ENCODE peak calls at places on chromosomes 12 and 14, in four cellular contexts. G, V, W and N are unnamed samples.

GRCh38 chr14:62269204-62269603 is 507.0 kb downstream of the SNAPC1 start:
- DNase-seq in G (peak), V (no peak), W (no peak), N (no peak)

GRCh38 chr14:59018460-59018859 is 170.0 kb upstream of the DAAM1 start:
- DNase-seq in G (no peak), V (no peak), W (no peak), N (no peak)

GRCh38 chr14:46819117-46819516 is 167.5 kb upstream of the RPL10L start:
- DNase-seq in W (no peak), G (no peak), V (no peak), N (no peak)

GRCh38 chr14:96627811-96628775 is 125.9 kb downstream of the PAPOLA start:
- DNase-seq in W (peak), V (no peak), G (no peak), N (peak)

GRCh38 chr14:99574099-99574880 is 29.7 kb downstream of the CCDC85C start:
- DNase-seq in W (peak), V (peak), G (peak), N (no peak)

GRCh38 chr14:96252323-96253052 is 3.5 kb upstream of the BDKRB1 start:
- DNase-seq in W (no peak), V (no peak), G (no peak), N (no peak)

GRCh38 chr12:46246021-46246700 is 22.7 kb downstream of the SLC38A1 start:
- DNase-seq in G (no peak), W (no peak), V (no peak), N (no peak)

GRCh38 chr12:132731574-132731973 is 20.9 kb downstream of the PGAM5 start:
- DNase-seq in W (no peak), G (no peak), V (no peak), N (no peak)

GRCh38 chr14:91258021-91258618 is 13.6 kb upstream of the GPR68 start:
- DNase-seq in G (peak), W (no peak), V (no peak), N (no peak)

GRCh38 chr12:48980389-48980952 is 2.3 kb downstream of the WNT1 start:
- DNase-seq in W (peak), V (no peak), G (no peak), N (no peak)

GRCh38 chr12:117167769-117168168 is 22.5 kb downstream of the FBXO21 start:
- DNase-seq in G (no peak), W (no peak), V (no peak), N (no peak)

GRCh38 chr12:51071663-51072062 is 11.7 kb downstream of the CSRNP2 start:
- DNase-seq in W (no peak), G (no peak), V (no peak), N (no peak)

GRCh38 chr12:116376354-116377193 is 99.1 kb upstream of the MED13L start:
- DNase-seq in W (no peak), V (no peak), G (peak), N (no peak)

GRCh38 chr14:104580961-104581360 is 1.4 kb downstream of the C14orf180 start:
- DNase-seq in V (no peak), G (no peak), W (no peak), N (no peak)

GRCh38 chr14:66111891-66112290 is 374.3 kb upstream of the CCDC196 start:
- DNase-seq in G (no peak), V (no peak), W (no peak), N (no peak)

GRCh38 chr12:90908465-90908864 is 46.5 kb downstream of the CCER1 start:
- DNase-seq in G (peak), V (no peak), W (no peak), N (no peak)

GRCh38 chr12:54680374-54680773 is 32.2 kb upstream of the DCD start:
- DNase-seq in W (peak), G (no peak), V (no peak), N (no peak)

GRCh38 chr14:96852823-96853422 is 55.7 kb downstream of the VRK1 start:
- DNase-seq in V (no peak), G (peak), W (no peak), N (no peak)

GRCh38 chr14:88952901-88953300 is 128.4 kb downstream of the TTC8 start:
- DNase-seq in W (no peak), V (no peak), G (no peak), N (no peak)

GRCh38 chr14:75170797-75171196 is 5.6 kb downstream of the TMED10 start:
- DNase-seq in W (no peak), G (no peak), V (no peak), N (no peak)

GRCh38 chr12:5088586-5089264 is 45.0 kb downstream of the KCNA5 start:
- DNase-seq in W (no peak), V (peak), G (peak), N (no peak)

GRCh38 chr12:132834181-132834711 is 5.6 kb upstream of the GOLGA3 start:
- DNase-seq in V (no peak), G (no peak), W (no peak), N (no peak)

GRCh38 chr12:43930032-43930431 is 94.2 kb downstream of the TMEM117 start:
- DNase-seq in G (no peak), W (no peak), V (no peak), N (no peak)

GRCh38 chr12:122124370-122124769 is 45.8 kb downstream of the MLXIP start:
- DNase-seq in V (no peak), W (no peak), G (no peak), N (no peak)

GRCh38 chr12:13613297-13613696 is 368.1 kb downstream of the GRIN2B start:
- DNase-seq in V (no peak), W (no peak), G (no peak), N (no peak)

GRCh38 chr14:68140111-68140741 is 320.6 kb downstream of the RAD51B start:
- DNase-seq in G (peak), V (peak), W (no peak), N (peak)

GRCh38 chr14:23344481-23344880 is 8.2 kb downstream of the SLC22A17 start:
- DNase-seq in V (no peak), G (no peak), W (no peak), N (no peak)

GRCh38 chr14:89855961-89856360 is 98.6 kb downstream of the EFCAB11 start:
- DNase-seq in W (no peak), G (peak), V (no peak), N (no peak)

GRCh38 chr12:128076188-128076587 is 190.8 kb upstream of the TMEM132C start:
- DNase-seq in W (no peak), V (no peak), G (peak), N (no peak)

GRCh38 chr12:80634903-80635302 is 72.5 kb upstream of the MYF6 start:
- DNase-seq in V (no peak), G (no peak), W (no peak), N (no peak)

GRCh38 chr12:80636832-80637231 is 70.6 kb upstream of the MYF6 start:
- DNase-seq in V (no peak), G (peak), W (no peak), N (no peak)

GRCh38 chr12:80627773-80628172 is 79.7 kb upstream of the MYF6 start:
- DNase-seq in V (no peak), W (no peak), G (peak), N (no peak)

GRCh38 chr12:80632835-80633234 is 74.6 kb upstream of the MYF6 start:
- DNase-seq in V (no peak), G (peak), W (peak), N (no peak)
- TF ChIP-seq CTCF in V (no peak), G (peak), W (peak), N (peak)

GRCh38 chr14:101843665-101844064 is 82.2 kb downstream of the PPP2R5C start:
- DNase-seq in W (no peak), V (no peak), G (no peak), N (no peak)
- TF ChIP-seq CTCF in W (peak), V (no peak), G (peak), N (no peak)

GRCh38 chr12:84397846-84398245 is 514.8 kb downstream of the SLC6A15 start:
- DNase-seq in V (no peak), W (no peak), G (no peak), N (no peak)

GRCh38 chr12:84397279-84397678 is 515.3 kb downstream of the SLC6A15 start:
- DNase-seq in W (no peak), V (no peak), G (peak), N (no peak)
- TF ChIP-seq CTCF in W (no peak), V (no peak), G (no peak), N (peak)

GRCh38 chr12:100959481-100959880 is 164.9 kb downstream of the ANO4 start:
- DNase-seq in V (no peak), W (no peak), G (peak), N (no peak)

GRCh38 chr12:100955139-100955538 is 160.6 kb downstream of the ANO4 start:
- DNase-seq in V (no peak), G (peak), W (peak), N (no peak)

GRCh38 chr12:100953677-100954076 is 159.1 kb downstream of the ANO4 start:
- DNase-seq in V (no peak), W (peak), G (no peak), N (no peak)

GRCh38 chr12:100954118-100954517 is 159.5 kb downstream of the ANO4 start:
- DNase-seq in G (no peak), W (no peak), V (no peak), N (no peak)

DNA sequence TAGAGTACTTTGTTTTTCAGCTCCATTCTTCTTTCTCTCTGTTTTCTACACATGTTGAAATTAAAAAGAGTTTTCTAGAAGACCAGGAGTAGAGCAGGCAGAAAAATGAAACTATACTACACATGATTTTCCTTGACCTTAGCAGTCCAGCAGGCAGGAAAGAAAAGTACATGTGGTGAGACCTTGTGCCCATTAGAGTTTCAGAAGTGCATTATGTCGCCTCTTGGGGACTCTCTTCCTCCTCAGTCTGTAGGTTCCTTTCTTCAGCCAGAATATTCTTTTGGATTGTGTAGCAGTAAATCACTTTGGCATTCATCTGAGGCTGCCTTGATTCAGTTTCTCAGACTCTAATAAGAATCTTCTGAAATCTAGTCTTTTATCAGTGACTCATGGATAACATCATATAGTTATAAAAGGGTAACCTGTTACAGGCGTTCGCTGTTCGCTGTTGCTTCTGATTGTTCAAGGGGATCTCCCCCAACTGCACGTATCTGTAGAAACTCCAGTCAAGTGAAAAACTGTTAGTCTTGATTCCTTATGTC is 161.8 kb downstream of the ANO4 start:
- DNase-seq in W (no peak), V (no peak), G (peak), N (no peak)
- TF ChIP-seq CTCF in W (no peak), V (no peak), G (no peak), N (no peak)

DNA sequence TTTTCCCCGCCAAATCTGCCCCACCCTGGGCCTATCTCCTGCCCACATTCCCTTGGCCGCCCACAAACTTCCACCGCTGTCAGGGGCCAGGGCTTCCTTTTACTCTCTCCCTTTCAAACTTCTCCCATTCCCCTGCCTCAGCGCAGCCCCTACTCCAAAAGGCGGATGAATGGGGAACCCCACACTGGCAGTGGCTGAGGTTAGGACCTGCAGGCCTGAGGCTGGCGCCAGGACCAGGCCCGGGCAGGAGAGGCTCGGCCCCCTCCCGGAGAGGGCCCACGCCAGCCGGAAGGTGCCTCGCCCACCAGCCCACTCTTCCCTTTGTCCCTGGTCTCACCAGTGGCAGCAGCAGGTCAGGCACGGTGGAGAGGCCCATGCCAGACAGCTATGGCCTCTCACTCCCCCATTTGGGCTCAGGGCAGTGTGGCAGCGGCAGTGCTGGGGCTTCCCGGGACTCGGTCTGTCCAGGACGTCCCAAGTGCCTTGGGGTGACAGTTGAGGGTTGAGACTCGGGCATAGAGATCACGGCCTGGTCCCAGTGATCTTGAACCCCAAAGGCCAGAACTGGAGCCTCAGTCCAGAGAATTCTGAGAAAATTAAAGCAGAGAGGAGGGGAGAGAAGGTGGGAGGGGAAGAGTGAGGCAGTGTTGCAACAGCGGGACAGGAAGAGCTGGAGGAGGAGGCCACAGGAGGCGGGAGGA is at the start of gene TNFRSF1A:
- DNase-seq in V (peak), W (peak), G (peak), N (no peak)
- TF ChIP-seq CTCF in V (no peak), W (no peak), G (no peak), N (no peak)

GRCh38 chr14:21902561-21903199 is 229.1 kb upstream of the OR4E1 start:
- DNase-seq in W (peak), G (no peak), V (no peak), N (no peak)
- TF ChIP-seq CTCF in W (peak), G (peak), V (no peak), N (peak)

DNA sequence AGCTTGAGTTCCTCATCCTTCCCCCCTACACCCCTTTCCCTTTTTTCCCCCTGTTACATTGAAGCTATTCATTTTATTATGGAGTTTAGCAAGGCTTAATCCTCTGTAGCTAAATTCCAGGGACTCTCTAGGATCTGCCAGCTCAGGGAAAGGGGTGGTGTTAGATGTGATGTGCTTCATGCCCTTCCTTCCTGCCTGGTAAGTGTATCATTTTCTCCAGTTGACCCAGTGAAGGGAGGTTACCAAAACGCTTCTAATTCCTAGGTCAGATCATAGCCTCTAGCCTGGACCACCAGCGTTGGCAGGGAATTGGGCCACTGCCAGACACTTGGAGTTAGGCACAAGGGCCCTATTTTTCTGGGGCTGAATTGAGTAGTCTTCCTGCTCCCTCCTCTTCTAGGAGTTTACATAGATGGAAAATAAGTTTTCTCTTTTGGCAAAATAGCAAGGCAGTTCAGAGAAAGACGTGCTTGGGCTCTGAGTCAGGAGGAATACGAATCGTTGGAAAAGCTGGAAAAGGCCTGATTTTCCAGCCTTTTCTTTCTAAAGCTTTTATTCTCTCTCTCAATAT is 88.3 kb downstream of the NPAS3 start:
- DNase-seq in V (peak), G (peak), W (no peak), N (no peak)
- TF ChIP-seq CTCF in V (no peak), G (no peak), W (no peak), N (no peak)

GRCh38 chr14:52550661-52551060 is 1.6 kb downstream of the TXNDC16 start:
- DNase-seq in V (no peak), W (no peak), G (no peak), N (no peak)
- TF ChIP-seq CTCF in V (no peak), W (no peak), G (no peak), N (no peak)

GRCh38 chr12:114684870-114685273 is 897 bp upstream of the TBX3 start:
- DNase-seq in V (no peak), W (no peak), G (no peak), N (no peak)

GRCh38 chr12:114685320-114685781 is 1.4 kb upstream of the TBX3 start:
- DNase-seq in W (peak), G (no peak), V (no peak), N (no peak)

GRCh38 chr12:114682920-114683708 is 861 bp downstream of the TBX3 start:
- DNase-seq in W (peak), V (peak), G (no peak), N (no peak)

GRCh38 chr12:114683709-114684097 is 272 bp downstream of the TBX3 start:
- DNase-seq in W (no peak), G (no peak), V (no peak), N (no peak)

GRCh38 chr12:114684098-114684869 is at the start of gene TBX3:
- DNase-seq in G (peak), W (peak), V (peak), N (peak)
- TF ChIP-seq CTCF in G (peak), W (peak), V (peak), N (peak)

DNA sequence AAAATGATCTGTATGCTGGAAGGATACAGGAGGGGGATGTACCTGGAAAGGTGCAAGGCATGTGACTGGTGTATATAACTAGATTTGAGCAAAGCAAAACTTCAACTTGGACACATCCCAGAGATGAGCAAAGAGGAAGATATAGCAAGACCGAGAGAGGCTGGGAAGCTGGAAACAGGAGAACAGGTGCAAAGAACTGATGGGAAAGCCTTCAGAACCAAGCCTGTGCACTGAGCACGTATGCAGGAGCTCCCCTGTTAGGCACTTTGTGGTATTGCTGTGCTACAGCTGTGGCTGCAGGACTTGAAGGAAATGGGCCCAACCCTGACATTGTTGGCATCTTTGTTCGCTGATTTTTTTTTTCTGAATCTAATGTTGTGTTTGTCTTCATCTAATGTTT is 120.7 kb upstream of the PWP1 start:
- DNase-seq in W (peak), G (no peak), V (no peak), N (no peak)
- TF ChIP-seq CTCF in W (peak), G (peak), V (no peak), N (no peak)